ENCODE peak calls at places on chromosome 19, in five cellular contexts. K is HCT116, M is K562, J is HepG2, Z is SK-N-SH. X is an unnamed sample.

GRCh38 chr19:8451885-8452284 is 7.1 kb downstream of the HNRNPM start:
- DNase-seq in Z (no peak), M (no peak), J (peak; percentile 28), K (no peak), X (no peak)

GRCh38 chr19:30386551-30387143 is 14.5 kb downstream of the ZNF536 start:
- DNase-seq in K (no peak), Z (peak; percentile 58), M (no peak), J (no peak), X (no peak)

GRCh38 chr19:3682741-3683404 is 17.4 kb downstream of the PIP5K1C start:
- DNase-seq in J (no peak), M (peak; percentile 72), K (no peak), Z (peak; percentile 79), X (no peak)

GRCh38 chr19:17553256-17553655 is 2.2 kb upstream of the COLGALT1 start:
- DNase-seq in J (no peak), M (no peak), Z (no peak), K (no peak), X (no peak)

GRCh38 chr19:44552324-44552723 is 22.8 kb upstream of the CEACAM20 start:
- DNase-seq in Z (peak; percentile 40), J (peak; percentile 47), M (peak; percentile 72), K (peak; percentile 63), X (no peak)

GRCh38 chr19:46646402-46646801 is 10.4 kb upstream of the GNG8 start:
- DNase-seq in K (no peak), M (no peak), Z (no peak), J (no peak), X (no peak)

GRCh38 chr19:30391554-30392551 is 19.7 kb downstream of the ZNF536 start:
- DNase-seq in J (no peak), Z (no peak), M (no peak), K (no peak), X (no peak)

GRCh38 chr19:44806271-44806670 is 2.6 kb upstream of the BCAM start:
- DNase-seq in J (no peak), Z (no peak), K (no peak), M (no peak), X (no peak)

GRCh38 chr19:11814707-11815050 is 606 bp downstream of the ZNF440 start:
- DNase-seq in K (no peak), J (no peak), M (no peak), Z (no peak), X (no peak)

GRCh38 chr19:38034153-38034835 is 127.3 kb downstream of the SIPA1L3 start:
- DNase-seq in M (no peak), J (no peak), Z (no peak), K (no peak), X (no peak)

GRCh38 chr19:31223805-31224534 is 125.3 kb downstream of the TSHZ3 start:
- DNase-seq in M (no peak), Z (no peak), J (no peak), K (no peak), X (no peak)

GRCh38 chr19:30327331-30327730 is 44.9 kb upstream of the ZNF536 start:
- DNase-seq in Z (no peak), M (no peak), J (no peak), K (no peak), X (no peak)

GRCh38 chr19:2223959-2224358 is 12.2 kb downstream of the PLEKHJ1 start:
- DNase-seq in M (no peak), J (no peak), K (no peak), Z (no peak), X (no peak)

GRCh38 chr19:48681127-48681470 is 8.3 kb upstream of the NTN5 start:
- DNase-seq in M (no peak), K (no peak), J (no peak), Z (no peak), X (no peak)

GRCh38 chr19:5292843-5293606 is 47.6 kb downstream of the PTPRS start:
- DNase-seq in Z (peak; percentile 99), K (no peak), M (peak; percentile 97), J (no peak), X (no peak)

GRCh38 chr19:14048439-14049153 is 13.3 kb downstream of the PALM3 start:
- DNase-seq in K (no peak), J (peak; percentile 23), M (peak; percentile 86), Z (peak; percentile 83), X (no peak)

GRCh38 chr19:377801-378581 is 31.0 kb downstream of the C2CD4C start:
- DNase-seq in M (no peak), J (no peak), K (no peak), Z (peak; percentile 50), X (no peak)

GRCh38 chr19:46297700-46298476 is 1.0 kb downstream of the HIF3A start:
- DNase-seq in Z (peak; percentile 55), M (peak; percentile 55), J (no peak), K (no peak), X (no peak)

GRCh38 chr19:33813391-33814101 is 16.9 kb downstream of the KCTD15 start:
- DNase-seq in J (no peak), K (no peak), M (no peak), Z (peak; percentile 72), X (no peak)

GRCh38 chr19:44602071-44602470 is 11.3 kb upstream of the IGSF23 start:
- DNase-seq in K (no peak), J (no peak), M (no peak), Z (no peak), X (no peak)

GRCh38 chr19:3494051-3494450 is 6.4 kb downstream of the DOHH start:
- DNase-seq in M (peak; percentile 89), Z (peak; percentile 87), J (no peak), K (no peak), X (no peak)

GRCh38 chr19:47134533-47134932 is 3.9 kb downstream of the SAE1 start:
- DNase-seq in J (no peak), Z (no peak), K (no peak), M (no peak), X (no peak)

GRCh38 chr19:47032171-47032811 is 12.7 kb downstream of the NPAS1 start:
- DNase-seq in J (no peak), Z (peak; percentile 75), K (peak; percentile 32), M (peak; percentile 54), X (no peak)

GRCh38 chr19:18629166-18630088 is 7.4 kb upstream of the KLHL26 start:
- DNase-seq in M (no peak), Z (no peak), J (no peak), K (no peak), X (no peak)
- TF ChIP-seq SIN3A in M (no peak), Z (no peak), J (no peak), K (no peak), X (no peak)

GRCh38 chr19:42386974-42387707 is 3.0 kb downstream of the CNFN start:
- DNase-seq in M (peak; percentile 87), J (peak; percentile 63), Z (peak; percentile 91), K (peak; percentile 73), X (peak; percentile 25)
- TF ChIP-seq SIN3A in M (no peak), J (no peak), Z (no peak), K (peak; percentile 78), X (no peak)

DNA sequence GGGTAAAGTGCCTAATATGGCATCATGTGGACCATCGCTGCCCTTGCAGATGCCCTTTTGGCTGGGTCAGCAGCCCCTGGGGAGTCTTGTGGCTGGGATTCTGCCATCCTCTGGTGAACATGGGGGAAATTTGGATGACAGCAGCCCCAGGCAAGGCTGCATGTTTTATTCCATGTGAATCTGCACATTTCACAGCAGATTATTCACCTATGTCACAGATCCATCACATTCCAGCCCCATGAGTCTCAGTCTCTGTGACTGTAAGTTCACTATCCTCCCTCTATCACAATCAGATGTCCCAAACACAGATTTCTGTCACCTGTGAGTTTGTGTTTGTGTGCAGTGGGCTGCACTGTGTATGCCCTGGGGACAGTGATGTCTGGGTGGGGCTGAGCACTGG is 36.8 kb upstream of the PSG9 start:
- DNase-seq in Z (no peak), K (no peak), J (no peak), M (no peak), X (no peak)
- TF ChIP-seq SIN3A in Z (no peak), K (no peak), J (no peak), M (no peak), X (no peak)

GRCh38 chr19:53055117-53055516 is 10.6 kb downstream of the ERVV-2 start:
- DNase-seq in J (peak; percentile 19), Z (no peak), M (no peak), K (no peak), X (no peak)
- TF ChIP-seq SIN3A in J (no peak), Z (no peak), M (no peak), K (no peak), X (no peak)

DNA sequence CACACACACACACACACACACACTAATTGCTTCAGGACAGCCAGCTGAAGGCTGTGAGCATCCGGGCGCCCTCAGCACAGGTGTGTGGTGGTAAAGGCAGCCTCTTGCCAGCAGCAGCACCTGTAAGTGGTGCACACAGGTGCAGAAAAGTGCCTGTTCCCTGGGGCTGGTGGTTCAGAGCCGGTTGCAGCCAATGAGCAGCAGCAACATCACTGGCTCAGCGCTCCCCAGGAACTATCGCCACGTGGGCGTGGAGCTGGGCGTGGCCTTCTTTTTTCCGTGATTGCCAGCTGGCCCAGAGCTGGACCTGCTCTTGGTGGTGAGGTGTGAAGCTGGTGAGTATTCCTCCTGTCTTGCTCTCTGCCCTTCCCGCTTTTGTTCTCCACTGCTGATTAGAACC is at the start of gene NLRP5:
- DNase-seq in J (no peak), K (peak; percentile 7), Z (no peak), M (no peak), X (no peak)
- TF ChIP-seq SIN3A in J (no peak), K (no peak), Z (no peak), M (no peak), X (no peak)